ENCODE peak calls at places on chromosomes 3 and 15, in ten cellular contexts. M is MV-4-11, P is GF-D8, B is upper lobe of right lung, L is KBM-7, N is A172, R is putamen, F is GM13976, I is astrocyte of the spinal cord, X is A549. D is an unnamed sample.

GRCh38 chr3:38348903-38349302 is 2.3 kb downstream of the XYLB start:
- DNase-seq in M (peak), P (no peak), B (no peak), L (peak), N (peak), R (no peak), F (no peak), I (peak), X (no peak), D (no peak)

GRCh38 chr15:37105795-37106333 is 5.5 kb upstream of the MEIS2 start:
- DNase-seq in M (no peak), P (no peak), B (no peak), L (no peak), N (no peak), R (no peak), F (no peak), I (no peak), X (no peak), D (no peak)

GRCh38 chr15:43912991-43913927 is 86.5 kb downstream of the WDR76 start:
- DNase-seq in M (no peak), P (no peak), B (no peak), L (no peak), N (peak), R (peak), F (no peak), I (peak), X (peak), D (no peak)

GRCh38 chr3:23809294-23809693 is 3.5 kb downstream of the UBE2E1 start:
- DNase-seq in M (no peak), P (no peak), B (no peak), L (no peak), N (no peak), R (no peak), F (no peak), I (no peak), X (no peak), D (no peak)

GRCh38 chr3:132654190-132654589 is 5.4 kb downstream of the ACAD11 start:
- DNase-seq in M (no peak), P (no peak), B (no peak), L (no peak), N (no peak), R (no peak), F (no peak), I (no peak), X (no peak), D (no peak)

GRCh38 chr15:43410572-43411214 is 39.8 kb downstream of the TUBGCP4 start:
- DNase-seq in M (no peak), P (no peak), B (no peak), L (no peak), N (no peak), R (no peak), F (no peak), I (no peak), X (peak), D (no peak)

GRCh38 chr3:59422312-59422711 is 372.5 kb upstream of the CFAP20DC start:
- DNase-seq in M (peak), P (no peak), B (no peak), L (no peak), N (peak), R (no peak), F (peak), I (peak), X (no peak), D (no peak)

GRCh38 chr3:131174752-131175151 is 148.1 kb downstream of the NEK11 start:
- DNase-seq in M (peak), P (peak), B (no peak), L (peak), N (peak), R (no peak), F (no peak), I (peak), X (no peak), D (no peak)

GRCh38 chr3:50289130-50289529 is 3.1 kb downstream of the IFRD2 start:
- DNase-seq in M (no peak), P (no peak), B (no peak), L (no peak), N (no peak), R (no peak), F (no peak), I (no peak), X (no peak), D (no peak)

GRCh38 chr15:87752250-87752951 is 504.1 kb downstream of the NTRK3 start:
- DNase-seq in M (no peak), P (no peak), B (no peak), L (no peak), N (peak), R (no peak), F (no peak), I (peak), X (peak), D (no peak)

GRCh38 chr3:149145926-149146325 is 16.5 kb downstream of the HPS3 start:
- DNase-seq in M (peak), P (peak), B (no peak), L (peak), N (no peak), R (peak), F (no peak), I (no peak), X (no peak), D (no peak)

GRCh38 chr3:186929186-186929585 is 1.1 kb upstream of the ST6GAL1 start:
- DNase-seq in M (no peak), P (no peak), B (no peak), L (no peak), N (no peak), R (no peak), F (no peak), I (no peak), X (no peak), D (no peak)

GRCh38 chr3:182487048-182487447 is 306.3 kb upstream of the ATP11B start:
- DNase-seq in M (no peak), P (no peak), B (no peak), L (no peak), N (no peak), R (no peak), F (no peak), I (no peak), X (no peak), D (no peak)

GRCh38 chr15:65189102-65189740 is 4.1 kb upstream of the CLPX start:
- DNase-seq in M (peak), P (peak), B (no peak), L (peak), N (peak), R (peak), F (peak), I (peak), X (peak), D (no peak)

GRCh38 chr3:165778891-165779290 is 58.3 kb downstream of the BCHE start:
- DNase-seq in M (no peak), P (no peak), B (no peak), L (no peak), N (no peak), R (no peak), F (no peak), I (no peak), X (no peak), D (no peak)

GRCh38 chr15:78987891-78988360 is 43.1 kb upstream of the CTSH start:
- DNase-seq in M (no peak), P (no peak), B (no peak), L (no peak), N (no peak), R (no peak), F (no peak), I (no peak), X (no peak), D (no peak)

GRCh38 chr15:60316961-60317360 is 80.8 kb downstream of the ANXA2 start:
- DNase-seq in M (no peak), P (no peak), B (no peak), L (no peak), N (no peak), R (no peak), F (no peak), I (no peak), X (no peak), D (no peak)